ENCODE peak calls at places on chromosomes 2 and 18, in six cellular contexts. W is T-cell; O is activated CD4-positive, alpha-beta T cell treated with anti-CD3 and anti-CD28 coated beads, Interleukin-2, amount 50 U/mL, for 1 hour; D is heart right ventricle; V is renal cortical epithelial cell; A is stimulated activated CD8-positive, alpha-beta memory T cell treated with anti-CD3 and anti-CD28 coated beads, Interleukin-12 subunit alpha, Interleukin-12 subunit beta, amount 100 ng/mL, for 1 hour. I is an unnamed sample.

GRCh38 chr2:224946911-224947310 is 95.4 kb downstream of the DOCK10 start:
- DNase-seq in O (no peak), A (no peak), W (no peak), D (no peak), V (no peak), I (peak)

GRCh38 chr2:212649646-212650045 is 111.0 kb upstream of the ERBB4 start:
- DNase-seq in D (no peak), V (no peak), W (no peak), A (no peak), O (no peak), I (no peak)

GRCh38 chr2:68086166-68086565 is 23.4 kb upstream of the C1D start:
- DNase-seq in O (no peak), A (no peak), W (no peak), D (no peak), V (no peak), I (no peak)

GRCh38 chr2:53826587-53827397 is 33.0 kb downstream of the GPR75 start:
- DNase-seq in A (no peak), V (peak), D (no peak), O (no peak), W (no peak), I (no peak)

GRCh38 chr2:234754126-234754525 is 197.7 kb upstream of the SH3BP4 start:
- DNase-seq in V (peak), W (no peak), A (no peak), D (no peak), O (no peak), I (no peak)

GRCh38 chr18:79598885-79599175 is 80.8 kb upstream of the CTDP1 start:
- DNase-seq in V (no peak), D (no peak), O (no peak), W (no peak), A (no peak), I (no peak)

GRCh38 chr18:21115519-21116411 is 4.2 kb upstream of the ROCK1 start:
- DNase-seq in D (no peak), W (no peak), V (no peak), O (no peak), A (no peak), I (no peak)

GRCh38 chr2:160142472-160142871 is 57.6 kb downstream of the ITGB6 start:
- DNase-seq in W (no peak), O (no peak), A (no peak), D (no peak), V (peak), I (peak)

GRCh38 chr2:6254446-6254845 is 562.3 kb downstream of the SOX11 start:
- DNase-seq in W (no peak), A (no peak), O (no peak), D (no peak), V (no peak), I (no peak)

GRCh38 chr2:100260712-100261620 is 61.3 kb downstream of the LONRF2 start:
- DNase-seq in V (peak), O (no peak), A (no peak), D (peak), W (no peak), I (peak)

GRCh38 chr2:217075225-217075802 is 215.4 kb upstream of the TNP1 start:
- DNase-seq in O (no peak), D (peak), A (no peak), W (no peak), V (no peak), I (no peak)

GRCh38 chr2:60552096-60552850 is 1.2 kb downstream of the BCL11A start:
- DNase-seq in W (no peak), A (no peak), D (no peak), V (no peak), O (no peak), I (peak)

GRCh38 chr2:237465515-237466227 is 21.4 kb upstream of the MLPH start:
- DNase-seq in V (peak), O (no peak), A (no peak), W (no peak), D (no peak), I (peak)

GRCh38 chr2:186751790-186752189 is 57.9 kb downstream of the FAM171B start:
- DNase-seq in O (no peak), V (peak), D (no peak), W (no peak), A (no peak), I (no peak)

GRCh38 chr2:168345601-168346000 is 98.2 kb upstream of the STK39 start:
- DNase-seq in W (no peak), A (no peak), O (no peak), V (no peak), D (no peak), I (no peak)

I was measured in PC-3.